ENCODE peak calls at places on chromosome 20, in seven cellular contexts. X is GDM1, H is GM19239, T is ovary, I is substantia nigra, V is GM03348, K is psoas muscle. R is an unnamed sample.
A peak's percentile ranks its signal among the peaks of the same experiment; 100 is the strongest.

GRCh38 chr20:54680872-54681297 is 205.5 kb downstream of the DOK5 start:
- DNase-seq in X (no peak), H (peak; percentile 4), T (peak; percentile 26), I (peak; percentile 1), V (peak; percentile 56), K (no peak), R (no peak)

GRCh38 chr20:7893019-7893730 is 47.1 kb downstream of the HAO1 start:
- DNase-seq in X (no peak), H (no peak), T (no peak), I (no peak), V (no peak), K (no peak), R (no peak)

GRCh38 chr20:1940581-1940980 is 45.4 kb downstream of the SIRPA start:
- DNase-seq in X (no peak), H (no peak), T (no peak), I (no peak), V (no peak), K (no peak), R (no peak)

GRCh38 chr20:63542696-63543095 is 4.9 kb downstream of the SRMS start:
- DNase-seq in X (no peak), H (no peak), T (no peak), I (no peak), V (no peak), K (no peak), R (no peak)

GRCh38 chr20:45138451-45139300 is 14.4 kb upstream of the WFDC12 start:
- DNase-seq in X (no peak), H (peak; percentile 28), T (no peak), I (peak; percentile 21), V (peak; percentile 30), K (peak; percentile 62), R (no peak)

GRCh38 chr20:57148266-57148665 is 118.2 kb downstream of the BMP7 start:
- DNase-seq in X (no peak), H (no peak), T (no peak), I (no peak), V (no peak), K (no peak), R (no peak)

GRCh38 chr20:17896247-17896723 is 72.3 kb downstream of the SNX5 start:
- DNase-seq in X (no peak), H (no peak), T (no peak), I (peak; percentile 8), V (no peak), K (no peak), R (no peak)

GRCh38 chr20:21526776-21527175 is 12.9 kb upstream of the NKX2-2 start:
- DNase-seq in X (no peak), H (no peak), T (no peak), I (no peak), V (no peak), K (no peak), R (no peak)

GRCh38 chr20:4776079-4776630 is 54.4 kb downstream of the PRND start:
- DNase-seq in X (no peak), H (no peak), T (no peak), I (no peak), V (no peak), K (no peak), R (no peak)

GRCh38 chr20:59802471-59803221 is 130.8 kb downstream of the SYCP2 start:
- DNase-seq in X (no peak), H (no peak), T (no peak), I (no peak), V (no peak), K (no peak), R (no peak)

GRCh38 chr20:48824830-48825550 is 2.8 kb downstream of the PREX1 start:
- DNase-seq in X (no peak), H (no peak), T (no peak), I (no peak), V (no peak), K (no peak), R (no peak)

GRCh38 chr20:48910360-48910781 is 11.1 kb upstream of the ARFGEF2 start:
- DNase-seq in X (no peak), H (no peak), T (no peak), I (no peak), V (no peak), K (no peak), R (no peak)

GRCh38 chr20:53579581-53580375 is 13.9 kb downstream of the ZNF217 start:
- DNase-seq in X (no peak), H (no peak), T (no peak), I (no peak), V (peak; percentile 52), K (no peak), R (no peak)

GRCh38 chr20:7171911-7172310 is 404.4 kb downstream of the BMP2 start:
- DNase-seq in X (no peak), H (no peak), T (no peak), I (no peak), V (no peak), K (no peak), R (no peak)

GRCh38 chr20:51995551-51995951 is 193.2 kb upstream of the SALL4 start:
- DNase-seq in X (no peak), H (no peak), T (no peak), I (no peak), V (no peak), K (no peak), R (no peak)

GRCh38 chr20:3818155-3819151 is 1.9 kb upstream of the AP5S1 start:
- DNase-seq in X (peak; percentile 8), H (no peak), T (peak; percentile 74), I (peak; percentile 37), V (peak; percentile 80), K (peak; percentile 80), R (no peak)

GRCh38 chr20:34403908-34404307 is 40.8 kb downstream of the ITCH start:
- DNase-seq in X (no peak), H (no peak), T (no peak), I (no peak), V (no peak), K (no peak), R (no peak)

GRCh38 chr20:57716202-57716601 is 6.4 kb upstream of the PMEPA1 start:
- DNase-seq in X (no peak), H (no peak), T (no peak), I (no peak), V (peak; percentile 67), K (no peak), R (no peak)

GRCh38 chr20:11118802-11119380 is 445.1 kb upstream of the JAG1 start:
- DNase-seq in X (no peak), H (no peak), T (no peak), I (no peak), V (no peak), K (no peak), R (no peak)

GRCh38 chr20:33522256-33522820 is 32.4 kb downstream of the CBFA2T2 start:
- DNase-seq in X (no peak), H (no peak), T (no peak), I (no peak), V (no peak), K (no peak), R (no peak)

GRCh38 chr20:57964011-57964862 is 254.4 kb upstream of the PMEPA1 start:
- DNase-seq in X (no peak), H (no peak), T (no peak), I (no peak), V (peak; percentile 53), K (peak; percentile 30), R (no peak)

GRCh38 chr20:58553166-58553696 is 38.0 kb upstream of the APCDD1L start:
- DNase-seq in X (no peak), H (no peak), T (no peak), I (no peak), V (no peak), K (no peak), R (no peak)

GRCh38 chr20:36815454-36816091 is 42.0 kb upstream of the DSN1 start:
- DNase-seq in X (no peak), H (no peak), T (no peak), I (no peak), V (no peak), K (no peak), R (no peak)

GRCh38 chr20:61725966-61726365 is 339.7 kb downstream of the TAF4 start:
- DNase-seq in X (no peak), H (no peak), T (no peak), I (no peak), V (no peak), K (peak; percentile 39), R (no peak)

GRCh38 chr20:7038029-7038428 is 270.5 kb downstream of the BMP2 start:
- DNase-seq in X (no peak), H (no peak), T (no peak), I (no peak), V (peak; percentile 25), K (no peak), R (no peak)

GRCh38 chr20:41447026-41447425 is 80.4 kb upstream of the EMILIN3 start:
- DNase-seq in X (no peak), H (no peak), T (no peak), I (no peak), V (no peak), K (no peak), R (no peak)

GRCh38 chr20:32871622-32872160 is 13.0 kb downstream of the EFCAB8 start:
- DNase-seq in X (peak; percentile 14), H (no peak), T (no peak), I (no peak), V (no peak), K (no peak), R (no peak)

GRCh38 chr20:62768815-62769287 is 27.4 kb upstream of the MRGBP start:
- DNase-seq in X (no peak), H (no peak), T (no peak), I (no peak), V (peak; percentile 31), K (no peak), R (no peak)

GRCh38 chr20:20241966-20242365 is 125.9 kb upstream of the INSM1 start:
- DNase-seq in X (no peak), H (no peak), T (no peak), I (no peak), V (no peak), K (no peak), R (no peak)

GRCh38 chr20:2301164-2301622 is 5.4 kb downstream of the TGM3 start:
- DNase-seq in X (peak; percentile 78), H (peak; percentile 36), T (no peak), I (no peak), V (no peak), K (no peak), R (no peak)

GRCh38 chr20:957544-957943 is 41.4 kb upstream of the ANGPT4 start:
- DNase-seq in X (no peak), H (no peak), T (no peak), I (no peak), V (no peak), K (peak; percentile 6), R (no peak)

GRCh38 chr20:14488756-14489479 is 151.5 kb upstream of the FLRT3 start:
- DNase-seq in X (no peak), H (no peak), T (no peak), I (no peak), V (no peak), K (no peak), R (no peak)

GRCh38 chr20:46084805-46085792 is 4.7 kb downstream of the NCOA5 start:
- DNase-seq in X (no peak), H (no peak), T (no peak), I (no peak), V (peak; percentile 23), K (no peak), R (no peak)

GRCh38 chr20:51412333-51412761 is 130.2 kb downstream of the NFATC2 start:
- DNase-seq in X (no peak), H (no peak), T (peak; percentile 33), I (peak; percentile 17), V (peak; percentile 68), K (no peak), R (no peak)

GRCh38 chr20:35111141-35111888 is 18.7 kb upstream of the TRPC4AP start:
- DNase-seq in X (no peak), H (no peak), T (no peak), I (no peak), V (peak; percentile 86), K (no peak), R (no peak)

GRCh38 chr20:62774076-62774714 is 22.1 kb upstream of the MRGBP start:
- DNase-seq in X (no peak), H (no peak), T (no peak), I (no peak), V (no peak), K (no peak), R (no peak)

GRCh38 chr20:53718622-53719021 is 125.0 kb upstream of the ZNF217 start:
- DNase-seq in X (no peak), H (no peak), T (no peak), I (no peak), V (no peak), K (no peak), R (no peak)